ENCODE peak calls at places on chromosome X, in eight cellular contexts. D, I, F, Z, J, E, Y and H are unnamed samples.

GRCh38 chrX:48938721-48939416 is 18.5 kb downstream of the OTUD5 start:
- DNase-seq in D (no peak), I (no peak), F (no peak), Z (no peak), J (peak; percentile 77), E (no peak), Y (no peak), H (no peak)

GRCh38 chrX:23954396-23954795 is 46.6 kb downstream of the CXorf58 start:
- DNase-seq in D (no peak), I (no peak), F (no peak), Z (no peak), J (no peak), E (no peak), Y (no peak), H (no peak)

GRCh38 chrX:3206314-3206713 is 140.1 kb downstream of the MXRA5 start:
- DNase-seq in D (no peak), I (no peak), F (no peak), Z (no peak), J (no peak), E (no peak), Y (no peak), H (no peak)

GRCh38 chrX:72121381-72121780 is 10.3 kb downstream of the RTL5 start:
- DNase-seq in D (peak; percentile 63), I (peak; percentile 73), F (peak; percentile 77), Z (peak; percentile 74), J (peak; percentile 22), E (no peak), Y (no peak), H (peak; percentile 64)

GRCh38 chrX:11446331-11446730 is 153.1 kb downstream of the AMELX start:
- DNase-seq in D (peak; percentile 76), I (no peak), F (no peak), Z (peak; percentile 83), J (no peak), E (no peak), Y (no peak), H (no peak)

GRCh38 chrX:130896026-130896425 is 7.0 kb downstream of the ENOX2 start:
- DNase-seq in D (peak; percentile 56), I (no peak), F (peak; percentile 39), Z (peak; percentile 36), J (no peak), E (no peak), Y (no peak), H (peak; percentile 54)

GRCh38 chrX:47649781-47650163 is 591 bp downstream of the ELK1 start:
- DNase-seq in D (no peak), I (no peak), F (no peak), Z (no peak), J (no peak), E (no peak), Y (no peak), H (no peak)

GRCh38 chrX:33204889-33205288 is 6.5 kb downstream of the DMD start:
- DNase-seq in D (peak; percentile 46), I (no peak), F (no peak), Z (peak; percentile 53), J (no peak), E (no peak), Y (no peak), H (peak; percentile 9)

GRCh38 chrX:72169008-72169728 is 12.4 kb upstream of the PIN4 start:
- DNase-seq in D (peak; percentile 27), I (no peak), F (no peak), Z (peak; percentile 12), J (peak; percentile 14), E (no peak), Y (no peak), H (peak; percentile 1)

GRCh38 chrX:45849261-45849660 is 648.6 kb upstream of the DIPK2B start:
- DNase-seq in D (peak; percentile 73), I (peak; percentile 65), F (no peak), Z (peak; percentile 76), J (peak; percentile 9), E (no peak), Y (no peak), H (no peak)

GRCh38 chrX:148572332-148572731 is 71.9 kb downstream of the AFF2 start:
- DNase-seq in D (no peak), I (no peak), F (no peak), Z (no peak), J (no peak), E (no peak), Y (no peak), H (no peak)

GRCh38 chrX:11913001-11913400 is 155.0 kb downstream of the MSL3 start:
- DNase-seq in D (peak; percentile 29), I (no peak), F (no peak), Z (peak; percentile 20), J (no peak), E (no peak), Y (no peak), H (no peak)

GRCh38 chrX:15221321-15221720 is 48.6 kb downstream of the ASB9 start:
- DNase-seq in D (no peak), I (no peak), F (no peak), Z (no peak), J (no peak), E (no peak), Y (no peak), H (no peak)

GRCh38 chrX:40148439-40149285 is 50.9 kb upstream of the BCOR start:
- DNase-seq in D (peak; percentile 41), I (no peak), F (peak; percentile 38), Z (no peak), J (no peak), E (peak; percentile 56), Y (no peak), H (no peak)

GRCh38 chrX:57899064-57899463 is 11.2 kb downstream of the ZXDA start:
- DNase-seq in D (no peak), I (no peak), F (no peak), Z (no peak), J (no peak), E (no peak), Y (no peak), H (no peak)

GRCh38 chrX:9628779-9629493 is 136.7 kb downstream of the GPR143 start:
- DNase-seq in D (no peak), I (no peak), F (no peak), Z (no peak), J (no peak), E (no peak), Y (no peak), H (no peak)

GRCh38 chrX:42678133-42678532 is 99.8 kb downstream of the PPP1R2C start:
- DNase-seq in D (peak; percentile 84), I (no peak), F (peak; percentile 13), Z (peak; percentile 73), J (no peak), E (no peak), Y (peak; percentile 23), H (no peak)

GRCh38 chrX:16882188-16882587 is 12.0 kb upstream of the RBBP7 start:
- DNase-seq in D (peak; percentile 53), I (no peak), F (peak; percentile 40), Z (peak; percentile 38), J (no peak), E (no peak), Y (peak; percentile 32), H (peak; percentile 9)

GRCh38 chrX:150984164-150984824 is 1.2 kb downstream of the HMGB3 start:
- DNase-seq in D (no peak), I (no peak), F (no peak), Z (no peak), J (peak; percentile 9), E (no peak), Y (no peak), H (no peak)

GRCh38 chrX:153338836-153339235 is 4.9 kb downstream of the ZNF275 start:
- DNase-seq in D (no peak), I (no peak), F (no peak), Z (no peak), J (no peak), E (no peak), Y (no peak), H (no peak)

GRCh38 chrX:104112326-104112951 is at the start of gene ZCCHC18:
- DNase-seq in D (peak; percentile 67), I (peak; percentile 81), F (peak; percentile 67), Z (peak; percentile 64), J (peak; percentile 26), E (peak; percentile 83), Y (no peak), H (peak; percentile 56)

GRCh38 chrX:26032141-26032917 is 105.8 kb upstream of the MAGEB18 start:
- DNase-seq in D (peak; percentile 11), I (no peak), F (no peak), Z (peak; percentile 26), J (no peak), E (no peak), Y (no peak), H (no peak)

GRCh38 chrX:150062292-150063137 is 124.2 kb upstream of the EOLA2 start:
- DNase-seq in D (peak; percentile 41), I (peak; percentile 21), F (peak; percentile 53), Z (peak; percentile 58), J (no peak), E (no peak), Y (peak; percentile 7), H (no peak)

GRCh38 chrX:22577181-22577580 is 304.5 kb downstream of the CBLL2 start:
- DNase-seq in D (no peak), I (peak; percentile 7), F (no peak), Z (peak; percentile 36), J (no peak), E (no peak), Y (no peak), H (no peak)

GRCh38 chrX:10631416-10632145 is 11.2 kb upstream of the MID1 start:
- DNase-seq in D (no peak), I (no peak), F (no peak), Z (no peak), J (no peak), E (no peak), Y (no peak), H (no peak)

GRCh38 chrX:12210196-12210815 is 72.0 kb downstream of the FRMPD4 start:
- DNase-seq in D (peak; percentile 72), I (peak; percentile 29), F (no peak), Z (peak; percentile 70), J (no peak), E (no peak), Y (no peak), H (peak; percentile 3)

GRCh38 chrX:24245201-24245600 is 68.7 kb downstream of the SUPT20HL2 start:
- DNase-seq in D (peak; percentile 78), I (peak; percentile 57), F (no peak), Z (peak; percentile 84), J (no peak), E (no peak), Y (no peak), H (no peak)